ENCODE peak calls at places on chromosomes 11 and 22, in four cellular contexts. B is Calu3; K is stimulated activated CD8-positive, alpha-beta memory T cell treated with anti-CD3 and anti-CD28 coated beads, Interleukin-15, amount 100 ng/mL, for 1 hour; O is NCI-H460. N is an unnamed sample.
A peak's percentile ranks its signal among the peaks of the same experiment; 100 is the strongest.

GRCh38 chr11:1755344-1756023 is 5.1 kb upstream of the IFITM10 start:
- DNase-seq in B (no peak), K (no peak), O (no peak), N (no peak)

GRCh38 chr11:26993965-26994446 is at the start of gene FIBIN:
- DNase-seq in B (no peak), K (no peak), O (no peak), N (no peak)

GRCh38 chr22:25746012-25746373 is 4.0 kb downstream of the MYO18B start:
- DNase-seq in B (no peak), K (no peak), O (no peak), N (no peak)

GRCh38 chr11:61025819-61026120 is 54.3 kb downstream of the CD6 start:
- DNase-seq in B (no peak), K (no peak), O (no peak), N (no peak)

GRCh38 chr11:118306556-118306955 is 2.0 kb downstream of the CD3E start:
- DNase-seq in B (no peak), K (no peak), O (no peak), N (no peak)

GRCh38 chr11:73907191-73907590 is 30.4 kb downstream of the PAAF1 start:
- DNase-seq in B (peak; percentile 17), K (no peak), O (peak; percentile 0), N (no peak)

GRCh38 chr11:65290448-65291165 is 24.1 kb upstream of the CDC42EP2 start:
- DNase-seq in B (no peak), K (no peak), O (peak; percentile 82), N (peak; percentile 85)

GRCh38 chr11:6755303-6755952 is 16.3 kb downstream of the OR2AG2 start:
- DNase-seq in B (peak; percentile 43), K (no peak), O (peak; percentile 9), N (no peak)

GRCh38 chr22:19109198-19110063 is 12.8 kb downstream of the DGCR2 start:
- DNase-seq in B (no peak), K (no peak), O (no peak), N (no peak)

GRCh38 chr11:116510166-116510565 is 262.6 kb downstream of the BUD13 start:
- DNase-seq in B (no peak), K (no peak), O (no peak), N (no peak)

GRCh38 chr11:57255618-57256017 is 18.6 kb upstream of the APLNR start:
- DNase-seq in B (no peak), K (no peak), O (no peak), N (no peak)

GRCh38 chr11:121650520-121651266 is 197.9 kb upstream of the SORL1-AS1 start:
- DNase-seq in B (no peak), K (no peak), O (no peak), N (no peak)

GRCh38 chr11:73493838-73494598 is 103.9 kb downstream of the FAM168A start:
- DNase-seq in B (peak; percentile 41), K (no peak), O (no peak), N (no peak)

GRCh38 chr11:114479331-114479730 is 40.1 kb downstream of the REXO2 start:
- DNase-seq in B (no peak), K (no peak), O (no peak), N (no peak)

GRCh38 chr11:67561971-67562560 is 21.5 kb upstream of the GSTP1 start:
- DNase-seq in B (no peak), K (no peak), O (no peak), N (no peak)

GRCh38 chr11:16610213-16610737 is 128.2 kb upstream of the C11orf58 start:
- DNase-seq in B (no peak), K (no peak), O (no peak), N (no peak)

GRCh38 chr11:103958475-103959215 is 77.8 kb upstream of the DDI1 start:
- DNase-seq in B (no peak), K (no peak), O (no peak), N (no peak)

GRCh38 chr11:15826008-15826650 is 530.2 kb downstream of the SOX6 start:
- DNase-seq in B (no peak), K (no peak), O (no peak), N (no peak)

GRCh38 chr11:46120711-46121327 is 435 bp downstream of the PHF21A start:
- DNase-seq in B (peak; percentile 38), K (peak; percentile 2), O (peak; percentile 50), N (no peak)

GRCh38 chr11:119347242-119347641 is 737 bp upstream of the MFRP start:
- DNase-seq in B (no peak), K (no peak), O (no peak), N (no peak)

GRCh38 chr11:17921620-17922473 is 91.0 kb downstream of the SERGEF start:
- DNase-seq in B (no peak), K (no peak), O (no peak), N (no peak)

GRCh38 chr11:112300094-112300786 is 39.6 kb upstream of the PLET1 start:
- DNase-seq in B (no peak), K (no peak), O (no peak), N (no peak)

GRCh38 chr22:44625981-44626687 is 75.9 kb upstream of the PRR5 start:
- DNase-seq in B (peak; percentile 77), K (peak; percentile 67), O (peak; percentile 58), N (peak; percentile 53)

GRCh38 chr11:134407321-134407828 is 4.7 kb downstream of the B3GAT1 start:
- DNase-seq in B (no peak), K (no peak), O (no peak), N (no peak)

GRCh38 chr11:63668396-63668795 is 2.8 kb downstream of the ATL3 start:
- DNase-seq in B (no peak), K (no peak), O (no peak), N (no peak)

GRCh38 chr11:27514558-27514957 is 8.0 kb upstream of the LIN7C start:
- DNase-seq in B (no peak), K (no peak), O (no peak), N (no peak)

GRCh38 chr11:43951231-43951630 is 8.8 kb downstream of the C11orf96 start:
- DNase-seq in B (no peak), K (no peak), O (no peak), N (no peak)

GRCh38 chr11:118275184-118275583 is 11.1 kb upstream of the MPZL2 start:
- DNase-seq in B (no peak), K (no peak), O (no peak), N (no peak)

GRCh38 chr22:48960576-48960975 is 867.1 kb downstream of the BRD1 start:
- DNase-seq in B (no peak), K (no peak), O (no peak), N (no peak)

N was measured in omental fat pad.